ENCODE peak calls at places on chromosomes 1 and 21, in five cellular contexts. One of them, this sample, is unnamed.

GRCh38 chr1:241518447-241519307 is 878 bp downstream of the FH start:
- DNase-seq in foreskin fibroblast: no peak
- DNase-seq in NCI-H1092 treated with DMSO at 0.1 percent for 48 hours: peak
- DNase-seq in activated T-cell treated with anti-CD3 and anti-CD28 coated beads for 24 hours: no peak
- DNase-seq in astrocyte of the cerebellum: no peak
- DNase-seq in this sample: peak

GRCh38 chr1:117860906-117861610 is 68.4 kb downstream of the GDAP2 start:
- DNase-seq in foreskin fibroblast: peak
- DNase-seq in NCI-H1092 treated with DMSO at 0.1 percent for 48 hours: no peak
- DNase-seq in astrocyte of the cerebellum: no peak
- DNase-seq in activated T-cell treated with anti-CD3 and anti-CD28 coated beads for 24 hours: no peak
- DNase-seq in this sample: no peak

GRCh38 chr1:233614173-233614742 is 352 bp downstream of the KCNK1 start:
- DNase-seq in NCI-H1092 treated with DMSO at 0.1 percent for 48 hours: peak
- DNase-seq in foreskin fibroblast: peak
- DNase-seq in activated T-cell treated with anti-CD3 and anti-CD28 coated beads for 24 hours: no peak
- DNase-seq in astrocyte of the cerebellum: peak
- DNase-seq in this sample: no peak

GRCh38 chr1:221907531-221907930 is 165.6 kb upstream of the DUSP10 start:
- DNase-seq in foreskin fibroblast: no peak
- DNase-seq in NCI-H1092 treated with DMSO at 0.1 percent for 48 hours: no peak
- DNase-seq in activated T-cell treated with anti-CD3 and anti-CD28 coated beads for 24 hours: no peak
- DNase-seq in astrocyte of the cerebellum: no peak
- DNase-seq in this sample: no peak

GRCh38 chr1:970973-971730 is 4.9 kb downstream of the PLEKHN1 start:
- DNase-seq in activated T-cell treated with anti-CD3 and anti-CD28 coated beads for 24 hours: no peak
- DNase-seq in foreskin fibroblast: no peak
- DNase-seq in NCI-H1092 treated with DMSO at 0.1 percent for 48 hours: no peak
- DNase-seq in astrocyte of the cerebellum: no peak
- DNase-seq in this sample: no peak

GRCh38 chr1:43441894-43442632 is 11.7 kb downstream of the HYI start:
- DNase-seq in NCI-H1092 treated with DMSO at 0.1 percent for 48 hours: no peak
- DNase-seq in foreskin fibroblast: no peak
- DNase-seq in activated T-cell treated with anti-CD3 and anti-CD28 coated beads for 24 hours: no peak
- DNase-seq in astrocyte of the cerebellum: no peak
- DNase-seq in this sample: no peak

GRCh38 chr1:59136541-59137335 is 160.2 kb upstream of the FGGY start:
- DNase-seq in foreskin fibroblast: peak
- DNase-seq in astrocyte of the cerebellum: no peak
- DNase-seq in NCI-H1092 treated with DMSO at 0.1 percent for 48 hours: no peak
- DNase-seq in activated T-cell treated with anti-CD3 and anti-CD28 coated beads for 24 hours: no peak
- DNase-seq in this sample: no peak

GRCh38 chr1:27087371-27087941 is 67.5 kb downstream of the SLC9A1 start:
- DNase-seq in astrocyte of the cerebellum: no peak
- DNase-seq in foreskin fibroblast: no peak
- DNase-seq in NCI-H1092 treated with DMSO at 0.1 percent for 48 hours: no peak
- DNase-seq in activated T-cell treated with anti-CD3 and anti-CD28 coated beads for 24 hours: no peak
- DNase-seq in this sample: no peak

GRCh38 chr1:159867322-159868064 is 5.0 kb upstream of the VSIG8 start:
- DNase-seq in foreskin fibroblast: no peak
- DNase-seq in astrocyte of the cerebellum: no peak
- DNase-seq in activated T-cell treated with anti-CD3 and anti-CD28 coated beads for 24 hours: no peak
- DNase-seq in NCI-H1092 treated with DMSO at 0.1 percent for 48 hours: peak
- DNase-seq in this sample: no peak

GRCh38 chr1:215290018-215290417 is 207.5 kb downstream of the KCNK2 start:
- DNase-seq in astrocyte of the cerebellum: no peak
- DNase-seq in activated T-cell treated with anti-CD3 and anti-CD28 coated beads for 24 hours: no peak
- DNase-seq in foreskin fibroblast: no peak
- DNase-seq in NCI-H1092 treated with DMSO at 0.1 percent for 48 hours: no peak
- DNase-seq in this sample: no peak

GRCh38 chr1:24506706-24507422 is 4.2 kb downstream of the RCAN3 start:
- DNase-seq in NCI-H1092 treated with DMSO at 0.1 percent for 48 hours: no peak
- DNase-seq in foreskin fibroblast: no peak
- DNase-seq in activated T-cell treated with anti-CD3 and anti-CD28 coated beads for 24 hours: no peak
- DNase-seq in astrocyte of the cerebellum: no peak
- DNase-seq in this sample: no peak

GRCh38 chr21:24938592-24938991 is 668.7 kb downstream of the MRPL39 start:
- DNase-seq in astrocyte of the cerebellum: no peak
- DNase-seq in activated T-cell treated with anti-CD3 and anti-CD28 coated beads for 24 hours: no peak
- DNase-seq in NCI-H1092 treated with DMSO at 0.1 percent for 48 hours: peak
- DNase-seq in foreskin fibroblast: no peak
- DNase-seq in this sample: no peak

GRCh38 chr1:54273092-54273836 is 73.3 kb downstream of the MRPL37 start:
- DNase-seq in activated T-cell treated with anti-CD3 and anti-CD28 coated beads for 24 hours: no peak
- DNase-seq in NCI-H1092 treated with DMSO at 0.1 percent for 48 hours: peak
- DNase-seq in foreskin fibroblast: peak
- DNase-seq in astrocyte of the cerebellum: peak
- DNase-seq in this sample: no peak

GRCh38 chr1:218811497-218811896 is 362.2 kb upstream of the LYPLAL1 start:
- DNase-seq in NCI-H1092 treated with DMSO at 0.1 percent for 48 hours: no peak
- DNase-seq in astrocyte of the cerebellum: no peak
- DNase-seq in foreskin fibroblast: no peak
- DNase-seq in activated T-cell treated with anti-CD3 and anti-CD28 coated beads for 24 hours: no peak
- DNase-seq in this sample: no peak

GRCh38 chr1:155012052-155012546 is 9.5 kb downstream of the ZBTB7B start:
- DNase-seq in astrocyte of the cerebellum: no peak
- DNase-seq in activated T-cell treated with anti-CD3 and anti-CD28 coated beads for 24 hours: no peak
- DNase-seq in NCI-H1092 treated with DMSO at 0.1 percent for 48 hours: peak
- DNase-seq in foreskin fibroblast: peak
- DNase-seq in this sample: peak

GRCh38 chr1:201591348-201591747 is 52.4 kb downstream of the NAV1 start:
- DNase-seq in astrocyte of the cerebellum: no peak
- DNase-seq in NCI-H1092 treated with DMSO at 0.1 percent for 48 hours: no peak
- DNase-seq in activated T-cell treated with anti-CD3 and anti-CD28 coated beads for 24 hours: no peak
- DNase-seq in foreskin fibroblast: no peak
- DNase-seq in this sample: no peak

GRCh38 chr21:32093758-32094463 is 184.9 kb downstream of the MIS18A start:
- DNase-seq in activated T-cell treated with anti-CD3 and anti-CD28 coated beads for 24 hours: no peak
- DNase-seq in foreskin fibroblast: no peak
- DNase-seq in NCI-H1092 treated with DMSO at 0.1 percent for 48 hours: no peak
- DNase-seq in astrocyte of the cerebellum: no peak
- DNase-seq in this sample: no peak

GRCh38 chr1:185499986-185500626 is 183.1 kb upstream of the IVNS1ABP start:
- DNase-seq in astrocyte of the cerebellum: peak
- DNase-seq in foreskin fibroblast: peak
- DNase-seq in NCI-H1092 treated with DMSO at 0.1 percent for 48 hours: no peak
- DNase-seq in activated T-cell treated with anti-CD3 and anti-CD28 coated beads for 24 hours: no peak
- DNase-seq in this sample: no peak

GRCh38 chr1:37184789-37185188 is 150.5 kb upstream of the GRIK3 start:
- DNase-seq in foreskin fibroblast: no peak
- DNase-seq in NCI-H1092 treated with DMSO at 0.1 percent for 48 hours: no peak
- DNase-seq in activated T-cell treated with anti-CD3 and anti-CD28 coated beads for 24 hours: no peak
- DNase-seq in astrocyte of the cerebellum: no peak
- DNase-seq in this sample: no peak

GRCh38 chr1:64469977-64470669 is at the start of gene CACHD1:
- DNase-seq in activated T-cell treated with anti-CD3 and anti-CD28 coated beads for 24 hours: peak
- DNase-seq in astrocyte of the cerebellum: peak
- DNase-seq in NCI-H1092 treated with DMSO at 0.1 percent for 48 hours: peak
- DNase-seq in foreskin fibroblast: peak
- DNase-seq in this sample: peak

GRCh38 chr1:245986404-245987221 is 520.5 kb downstream of the SMYD3 start:
- DNase-seq in NCI-H1092 treated with DMSO at 0.1 percent for 48 hours: no peak
- DNase-seq in foreskin fibroblast: peak
- DNase-seq in astrocyte of the cerebellum: peak
- DNase-seq in activated T-cell treated with anti-CD3 and anti-CD28 coated beads for 24 hours: no peak
- DNase-seq in this sample: no peak

GRCh38 chr1:78375996-78376395 is 114.8 kb upstream of the PTGFR start:
- DNase-seq in foreskin fibroblast: peak
- DNase-seq in NCI-H1092 treated with DMSO at 0.1 percent for 48 hours: no peak
- DNase-seq in astrocyte of the cerebellum: peak
- DNase-seq in activated T-cell treated with anti-CD3 and anti-CD28 coated beads for 24 hours: no peak
- DNase-seq in this sample: no peak

GRCh38 chr1:58791106-58791505 is 7.3 kb upstream of the JUN start:
- DNase-seq in activated T-cell treated with anti-CD3 and anti-CD28 coated beads for 24 hours: no peak
- DNase-seq in foreskin fibroblast: no peak
- DNase-seq in astrocyte of the cerebellum: no peak
- DNase-seq in NCI-H1092 treated with DMSO at 0.1 percent for 48 hours: no peak
- DNase-seq in this sample: no peak

GRCh38 chr1:183175631-183176030 is 10.4 kb upstream of the LAMC2 start:
- DNase-seq in astrocyte of the cerebellum: no peak
- DNase-seq in activated T-cell treated with anti-CD3 and anti-CD28 coated beads for 24 hours: no peak
- DNase-seq in NCI-H1092 treated with DMSO at 0.1 percent for 48 hours: no peak
- DNase-seq in foreskin fibroblast: no peak
- DNase-seq in this sample: no peak

This sample was measured in stimulated activated naive CD4-positive, alpha-beta T cell treated with Interleukin-2 at 50 U/mL for 16 hours.